ENCODE peak calls at places on chromosomes 3 and 15, in ten cellular contexts. P, A, J, S, U, T, H, R, C and E are unnamed samples.

GRCh38 chr15:72368895-72369294 is 6.9 kb downstream of the HEXA start:
- DNase-seq in P (no peak), A (no peak), J (no peak), S (no peak), U (peak), T (no peak), H (no peak), R (no peak), C (no peak), E (no peak)

GRCh38 chr3:65968996-65969395 is 69.7 kb downstream of the MAGI1 start:
- DNase-seq in P (no peak), A (no peak), J (no peak), S (no peak), U (no peak), T (no peak), H (no peak), R (no peak), C (no peak), E (no peak)

GRCh38 chr3:32423956-32424558 is 32.4 kb downstream of the CMTM7 start:
- DNase-seq in P (no peak), A (no peak), J (no peak), S (no peak), U (no peak), T (no peak), H (no peak), R (no peak), C (no peak), E (no peak)

GRCh38 chr3:61053781-61054496 is 197.3 kb downstream of the FHIT start:
- DNase-seq in P (no peak), A (no peak), J (no peak), S (no peak), U (no peak), T (no peak), H (no peak), R (no peak), C (peak), E (no peak)

GRCh38 chr15:90376789-90377188 is 11.3 kb upstream of the IQGAP1 start:
- DNase-seq in P (peak), A (no peak), J (no peak), S (peak), U (no peak), T (peak), H (peak), R (no peak), C (no peak), E (no peak)

GRCh38 chr15:31214864-31215489 is 111.7 kb upstream of the KLF13 start:
- DNase-seq in P (no peak), A (no peak), J (peak), S (no peak), U (peak), T (no peak), H (no peak), R (no peak), C (no peak), E (no peak)

GRCh38 chr3:140898340-140899180 is 43.1 kb upstream of the SLC25A36 start:
- DNase-seq in P (no peak), A (peak), J (peak), S (no peak), U (no peak), T (no peak), H (no peak), R (no peak), C (peak), E (peak)

GRCh38 chr15:53829471-53829870 is 70.0 kb upstream of the WDR72 start:
- DNase-seq in P (no peak), A (no peak), J (no peak), S (no peak), U (no peak), T (no peak), H (no peak), R (no peak), C (no peak), E (no peak)

GRCh38 chr3:130517541-130517940 is 564 bp downstream of the COL6A6 start:
- DNase-seq in P (no peak), A (peak), J (no peak), S (no peak), U (no peak), T (no peak), H (no peak), R (no peak), C (no peak), E (no peak)

GRCh38 chr15:75107905-75108838 is 84.8 kb downstream of the PPCDC start:
- DNase-seq in P (peak), A (peak), J (peak), S (peak), U (peak), T (no peak), H (peak), R (no peak), C (no peak), E (no peak)

GRCh38 chr3:131216801-131217200 is 164.8 kb upstream of the NUDT16 start:
- DNase-seq in P (no peak), A (peak), J (peak), S (no peak), U (peak), T (no peak), H (no peak), R (no peak), C (no peak), E (no peak)

GRCh38 chr3:78734048-78734637 is 1033.7 kb downstream of the ROBO1 start:
- DNase-seq in P (no peak), A (peak), J (peak), S (no peak), U (no peak), T (no peak), H (no peak), R (no peak), C (peak), E (no peak)

GRCh38 chr3:31446411-31446810 is 86.3 kb upstream of the STT3B start:
- DNase-seq in P (no peak), A (no peak), J (no peak), S (no peak), U (no peak), T (no peak), H (no peak), R (no peak), C (no peak), E (no peak)

GRCh38 chr3:63877737-63878393 is 14.2 kb downstream of the ATXN7 start:
- DNase-seq in P (no peak), A (peak), J (peak), S (no peak), U (no peak), T (no peak), H (no peak), R (no peak), C (no peak), E (no peak)

GRCh38 chr3:167882057-167882667 is 146.6 kb downstream of the SERPINI1 start:
- DNase-seq in P (no peak), A (peak), J (peak), S (no peak), U (no peak), T (no peak), H (no peak), R (peak), C (peak), E (peak)

GRCh38 chr3:170132335-170132734 is 49.2 kb downstream of the PHC3 start:
- DNase-seq in P (no peak), A (peak), J (no peak), S (no peak), U (no peak), T (no peak), H (no peak), R (no peak), C (no peak), E (no peak)

GRCh38 chr3:145422541-145422940 is 738.4 kb downstream of the PLOD2 start:
- DNase-seq in P (no peak), A (no peak), J (no peak), S (no peak), U (no peak), T (no peak), H (no peak), R (no peak), C (no peak), E (no peak)

GRCh38 chr15:85625431-85625830 is 169.3 kb downstream of the KLHL25 start:
- DNase-seq in P (no peak), A (no peak), J (no peak), S (no peak), U (no peak), T (no peak), H (no peak), R (no peak), C (no peak), E (no peak)